ENCODE peak calls at places on chromosomes 1 and 21, in five cellular contexts. X is suprapubic skin, D is prostate gland, B is A549, R is HCT116. I is an unnamed sample. For H3K4me1, the result is how much of the 10 kb centered on the place peaks cover.

GRCh38 chr1:56152635-56153034 is 426.7 kb downstream of the PLPP3 start:
- DNase-seq in R (no peak), B (no peak), D (no peak), X (no peak), I (no peak)

GRCh38 chr1:224183591-224184312 is 712 bp downstream of the DEGS1 start:
- DNase-seq in X (peak), D (no peak), R (no peak), B (peak), I (peak)

GRCh38 chr1:183989604-183990003 is 47.9 kb downstream of the COLGALT2 start:
- DNase-seq in R (no peak), B (no peak), X (no peak), D (no peak), I (no peak)

GRCh38 chr1:181779343-181779742 is 282.2 kb downstream of the ZNF648 start:
- DNase-seq in X (no peak), B (no peak), D (no peak), R (no peak), I (no peak)

GRCh38 chr1:53257454-53258081 is 19.2 kb upstream of the MAGOH start:
- DNase-seq in D (no peak), X (no peak), R (no peak), B (no peak), I (no peak)

GRCh38 chr1:37476087-37476452 is 1.7 kb downstream of the ZC3H12A start:
- DNase-seq in R (no peak), B (no peak), X (no peak), D (no peak), I (no peak)

GRCh38 chr1:18299441-18300338 is 181.0 kb upstream of the KLHDC7A start:
- DNase-seq in D (no peak), B (peak), X (no peak), R (peak), I (no peak)

GRCh38 chr21:39881661-39882060 is 14.4 kb downstream of the PCP4 start:
- DNase-seq in D (no peak), B (no peak), X (no peak), R (no peak), I (no peak)

GRCh38 chr1:55916480-55916879 is 662.9 kb downstream of the PLPP3 start:
- DNase-seq in R (no peak), X (no peak), B (no peak), D (no peak), I (no peak)

GRCh38 chr1:12457771-12458170 is 160.2 kb downstream of the DHRS3 start:
- DNase-seq in D (no peak), R (no peak), X (no peak), B (no peak), I (no peak)

GRCh38 chr1:30764939-30765582 is 7.5 kb upstream of the LAPTM5 start:
- DNase-seq in X (no peak), R (no peak), D (no peak), B (no peak), I (no peak)

GRCh38 chr1:86063721-86064120 is 92.9 kb downstream of the COL24A1 start:
- DNase-seq in R (no peak), B (no peak), D (no peak), X (no peak), I (no peak)

GRCh38 chr1:15178571-15179484 is 25.3 kb downstream of the TMEM51 start:
- DNase-seq in X (no peak), R (peak), B (no peak), D (no peak), I (no peak)

GRCh38 chr1:67479146-67479891 is 49.1 kb upstream of the SERBP1 start:
- DNase-seq in D (peak), R (no peak), B (no peak), X (no peak), I (no peak)

GRCh38 chr1:47684518-47684917 is 246.7 kb downstream of the FOXD2 start:
- DNase-seq in D (no peak), X (peak), R (no peak), B (no peak), I (no peak)

GRCh38 chr1:171898956-171899355 is 57.7 kb downstream of the DNM3 start:
- DNase-seq in X (no peak), D (peak), R (no peak), B (no peak), I (no peak)

GRCh38 chr1:13965770-13966398 is 265.9 kb downstream of the PRDM2 start:
- DNase-seq in R (peak), X (no peak), B (peak), D (peak), I (peak)

GRCh38 chr1:19385869-19386591 is 73.9 kb downstream of the SLC66A1 start:
- DNase-seq in B (no peak), X (no peak), R (no peak), D (peak), I (no peak)

GRCh38 chr21:42495765-42496119 is 282 bp downstream of the RSPH1 start:
- DNase-seq in X (no peak), B (peak), D (no peak), R (no peak), I (no peak)

GRCh38 chr1:109621402-109622101 is 1.9 kb downstream of the AMPD2 start:
- DNase-seq in D (no peak), R (no peak), B (no peak), X (no peak), I (no peak)

GRCh38 chr21:32604484-32604883 is 7.7 kb downstream of the CFAP298 start:
- DNase-seq in R (no peak), X (no peak), B (no peak), D (no peak), I (no peak)

GRCh38 chr1:24878775-24879742 is 51.0 kb downstream of the RUNX3 start:
- DNase-seq in B (no peak), X (peak), D (no peak), R (no peak), I (no peak)

GRCh38 chr1:1237874-1238701 is 6.1 kb downstream of the B3GALT6 start:
- DNase-seq in B (no peak), D (no peak), X (no peak), R (peak), I (peak)

GRCh38 chr1:86846166-86846647 is 67.7 kb downstream of the SELENOF start:
- DNase-seq in X (no peak), R (no peak), B (no peak), D (no peak), I (no peak)

GRCh38 chr1:106681939-106682522 is 374.4 kb upstream of the PRMT6 start:
- DNase-seq in R (no peak), B (no peak), D (no peak), X (no peak), I (no peak)

GRCh38 chr1:237146247-237146646 is 104.3 kb downstream of the RYR2 start:
- DNase-seq in D (no peak), B (no peak), X (no peak), R (no peak), I (no peak)

GRCh38 chr1:161198877-161199431 is at the start of gene ADAMTS4:
- DNase-seq in B (no peak), R (no peak), D (no peak), X (peak), I (no peak)
- H3K27ac ChIP-seq in B (no peak), R (no peak), D (peak), X (peak), I (peak)

DNA sequence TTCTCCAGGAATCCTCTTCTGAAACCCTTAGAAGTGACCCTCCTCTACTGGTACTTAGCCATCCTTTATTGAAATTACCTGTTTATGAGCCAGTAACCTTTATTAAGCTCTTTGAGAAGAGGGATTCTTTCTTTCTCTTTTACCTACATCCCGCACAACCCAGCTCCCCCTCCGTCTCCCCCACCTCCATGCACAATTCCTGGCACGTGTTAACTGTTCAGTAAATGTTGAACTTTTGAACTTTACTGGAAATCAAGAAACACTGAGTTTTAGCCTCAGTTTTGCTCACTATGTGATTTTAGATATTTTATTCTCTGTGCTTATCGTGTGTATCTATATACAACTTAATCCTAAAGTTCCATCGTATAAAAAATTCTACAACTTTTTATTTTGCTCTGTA is 1.8 kb downstream of the TMED5 start:
- DNase-seq in B (no peak), X (no peak), R (no peak), D (no peak), I (no peak)
- H3K4me1 ChIP-seq in B (under half), X (under half), R (under half), D (under half), I (under half)

GRCh38 chr1:161157867-161158266 is 1.4 kb upstream of the USP21 start:
- DNase-seq in R (no peak), D (no peak), X (no peak), B (no peak), I (no peak)

GRCh38 chr1:161159915-161160248 is 582 bp downstream of the USP21 start:
- DNase-seq in D (no peak), B (no peak), R (no peak), X (no peak), I (no peak)

GRCh38 chr1:161158316-161159016 is 834 bp upstream of the USP21 start:
- DNase-seq in X (no peak), R (no peak), B (no peak), D (no peak), I (no peak)

GRCh38 chr1:161160763-161161162 is 1.5 kb downstream of the USP21 start:
- DNase-seq in X (no peak), R (no peak), D (no peak), B (no peak), I (no peak)

DNA sequence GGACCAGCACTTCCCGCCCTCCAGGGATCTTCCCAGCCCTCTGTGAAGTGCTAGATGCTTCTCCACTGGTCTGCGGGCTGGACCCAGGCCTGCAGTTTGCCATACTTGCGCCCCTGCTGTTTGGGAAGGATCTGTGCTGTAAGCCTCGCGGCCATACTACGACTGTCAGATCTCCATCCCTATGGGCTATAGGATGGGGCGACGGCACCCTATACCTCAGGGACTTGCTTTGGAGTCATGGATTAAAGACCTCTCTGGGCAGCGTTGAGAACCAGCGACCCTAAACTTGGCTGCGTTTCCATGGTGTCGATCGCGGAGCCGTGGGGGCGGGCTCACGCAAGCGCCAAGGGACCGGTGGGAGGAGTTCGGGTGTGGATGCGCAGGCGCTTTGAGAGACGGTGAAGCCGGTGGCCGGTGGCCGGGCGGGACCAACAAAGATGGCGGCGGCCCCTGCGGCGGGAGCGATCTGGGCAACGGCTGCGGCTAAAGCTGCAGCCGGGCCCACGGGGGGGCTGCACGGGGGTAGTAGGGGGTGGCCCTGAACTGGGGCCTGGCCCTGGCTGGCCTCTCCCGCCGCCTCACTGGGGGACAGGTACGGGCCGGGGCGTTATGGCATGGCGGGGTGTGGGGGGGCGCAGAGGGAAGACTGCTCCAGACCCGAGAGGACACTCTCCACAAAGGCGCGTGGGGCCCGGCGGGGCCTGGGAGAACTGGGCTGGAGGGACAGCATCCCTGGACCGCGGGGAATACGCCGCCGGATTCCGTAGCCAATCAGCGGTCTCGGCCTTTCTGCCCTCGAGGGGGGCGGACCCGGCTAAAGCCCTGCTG is at the start of gene USP21:
- DNase-seq in X (peak), B (peak), D (peak), R (peak), I (peak)
- TF ChIP-seq POLR2A in X (peak), B (peak), D (peak), R (peak), I (no peak)

DNA sequence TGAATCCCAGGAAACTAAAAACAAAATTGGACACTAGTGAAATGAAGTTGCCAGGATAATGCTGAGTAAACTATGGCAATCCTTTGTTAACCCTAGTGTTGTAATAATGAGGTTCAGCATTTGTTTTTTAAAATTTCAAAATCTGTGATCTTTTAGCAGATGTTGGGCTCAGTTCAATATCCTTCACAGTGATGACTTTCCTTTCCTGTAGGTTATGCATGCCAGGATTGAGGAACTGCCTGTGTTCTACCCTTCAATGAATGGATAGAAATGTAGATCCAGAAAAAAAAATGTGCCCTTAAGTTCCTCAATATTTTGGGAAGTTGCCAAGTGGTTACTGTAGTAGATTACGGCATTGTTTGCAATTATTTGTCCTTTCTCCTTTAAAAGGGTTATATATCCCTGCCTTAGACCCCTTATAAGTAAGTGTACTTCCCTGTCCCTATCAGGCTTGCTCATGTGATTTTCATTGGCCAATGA is 35.5 kb upstream of the IRF2BP2 start:
- DNase-seq in B (no peak), D (no peak), R (no peak), X (no peak), I (no peak)
- H3K27ac ChIP-seq in B (no peak), D (no peak), R (no peak), X (no peak), I (peak)

GRCh38 chr1:21295059-21295401 is 4.8 kb upstream of the ECE1 start:
- DNase-seq in X (no peak), R (peak), D (no peak), B (no peak), I (no peak)

GRCh38 chr1:21294266-21295058 is 4.2 kb upstream of the ECE1 start:
- DNase-seq in X (no peak), B (no peak), R (peak), D (no peak), I (no peak)

GRCh38 chr1:21296509-21297354 is 6.5 kb upstream of the ECE1 start:
- DNase-seq in D (no peak), B (no peak), R (no peak), X (peak), I (no peak)

GRCh38 chr1:21293537-21294265 is 3.4 kb upstream of the ECE1 start:
- DNase-seq in X (no peak), D (no peak), R (no peak), B (no peak), I (no peak)

GRCh38 chr1:21295545-21295944 is 5.3 kb upstream of the ECE1 start:
- DNase-seq in R (no peak), B (no peak), D (no peak), X (no peak), I (no peak)
- H3K4me1 ChIP-seq in R (under half), B (under half), D (under half), X (half or more), I (half or more)

GRCh38 chr1:27574871-27575831 is 28.8 kb downstream of the AHDC1 start:
- DNase-seq in R (no peak), D (peak), B (peak), X (no peak), I (peak)
- TF ChIP-seq POLR2A in R (no peak), D (no peak), B (no peak), X (no peak), I (peak)

DNA sequence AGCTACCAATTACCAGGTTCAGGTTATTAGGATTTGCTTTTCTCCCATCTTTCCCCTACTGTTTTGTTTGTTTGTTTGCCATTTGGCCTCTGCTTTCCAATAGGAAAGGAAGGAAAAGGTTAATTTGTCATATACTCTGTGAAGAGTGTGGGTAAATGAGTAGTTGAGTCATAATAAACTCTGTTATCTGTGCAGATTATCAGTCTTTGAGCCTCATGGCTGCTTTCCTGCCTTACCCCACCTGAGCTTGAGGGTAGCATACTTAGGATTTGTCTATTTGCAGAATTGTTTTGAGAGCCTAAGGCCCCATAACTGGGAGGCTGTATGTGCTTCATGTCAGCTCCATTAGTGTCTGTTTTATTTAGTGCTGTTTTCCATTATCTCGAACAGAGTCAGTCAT is 32.9 kb upstream of the SNX27 start:
- DNase-seq in D (no peak), X (no peak), R (no peak), B (no peak), I (no peak)
- H3K27ac ChIP-seq in D (no peak), X (peak), R (no peak), B (no peak), I (no peak)

DNA sequence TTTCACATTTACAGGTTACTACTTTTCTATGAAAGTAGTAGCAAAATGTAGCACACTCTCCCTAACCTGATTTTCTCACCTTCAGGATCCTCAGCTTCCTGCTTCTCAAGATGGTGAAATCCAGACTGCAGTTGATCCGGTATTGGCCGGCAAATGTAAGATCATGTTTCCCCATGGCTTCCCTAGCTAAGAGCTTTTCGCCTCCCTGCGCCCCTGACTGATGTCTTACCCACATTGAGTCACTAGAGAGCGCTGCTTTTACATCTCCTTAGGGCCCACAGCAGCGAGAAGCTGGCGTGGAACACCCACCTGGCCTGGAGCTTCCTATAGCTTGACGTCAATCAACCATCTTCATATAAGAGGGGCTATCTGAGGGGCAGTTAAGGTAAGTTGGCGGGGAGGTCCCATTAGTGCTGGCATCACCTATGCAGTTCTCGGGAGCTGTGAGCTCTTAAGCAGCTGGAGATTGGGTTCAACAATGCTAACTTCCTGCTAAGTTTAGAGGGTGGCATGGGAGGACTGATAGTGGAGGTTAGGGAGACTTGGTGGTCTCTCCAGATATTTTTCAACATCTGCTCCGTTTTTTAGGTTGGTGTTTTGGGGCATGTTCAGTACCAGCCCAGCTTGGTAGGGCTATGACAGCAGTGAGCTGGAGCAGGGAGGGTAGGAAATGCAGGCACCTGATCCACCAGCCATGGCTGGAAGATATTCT is 5.5 kb downstream of the PTPN7 start:
- DNase-seq in R (peak), B (peak), D (no peak), X (no peak), I (peak)
- H3K4me1 ChIP-seq in R (under half), B (under half), D (under half), X (under half), I (under half)

I was measured in upper lobe of left lung.